ENCODE peak calls at places on chromosome 15, in five cellular contexts. D is esophagus muscularis mucosa, C is suprapubic skin, S is K562, P is upper lobe of left lung. J is an unnamed sample. For H3K4me1, the result is how much of the 10 kb centered on the place peaks cover.

GRCh38 chr15:27574541-27575054 is 524.5 kb downstream of the OCA2 start:
- DNase-seq in D (peak), C (no peak), S (no peak), P (peak), J (no peak)

GRCh38 chr15:76667943-76668715 is 237.0 kb downstream of the SCAPER start:
- DNase-seq in D (no peak), C (no peak), S (no peak), P (no peak), J (no peak)

GRCh38 chr15:78570710-78571109 is 5.4 kb downstream of the CHRNA5 start:
- DNase-seq in D (no peak), C (no peak), S (no peak), P (no peak), J (no peak)

GRCh38 chr15:100113351-100114075 is 228.3 kb downstream of the ADAMTS17 start:
- DNase-seq in D (no peak), C (no peak), S (no peak), P (no peak), J (no peak)

GRCh38 chr15:42373274-42373673 is 14.0 kb downstream of the CAPN3 start:
- DNase-seq in D (no peak), C (no peak), S (no peak), P (no peak), J (no peak)

GRCh38 chr15:38440353-38441129 is 13.4 kb upstream of the FAM98B start:
- DNase-seq in D (no peak), C (peak), S (peak), P (peak), J (no peak)

GRCh38 chr15:64634020-64634419 is 141.4 kb downstream of the RBPMS2 start:
- DNase-seq in D (no peak), C (no peak), S (peak), P (no peak), J (no peak)

GRCh38 chr15:30953731-30954378 is 37.6 kb downstream of the MTMR10 start:
- DNase-seq in D (no peak), C (no peak), S (peak), P (peak), J (no peak)

GRCh38 chr15:26628071-26628470 is 144.8 kb downstream of the GABRB3 start:
- DNase-seq in D (no peak), C (no peak), S (peak), P (no peak), J (no peak)

GRCh38 chr15:38696120-38696727 is 131.6 kb upstream of the RASGRP1 start:
- DNase-seq in D (no peak), C (peak), S (peak), P (no peak), J (no peak)

GRCh38 chr15:88742161-88742560 is 61.1 kb upstream of the ACAN start:
- DNase-seq in D (peak), C (no peak), S (no peak), P (no peak), J (peak)

GRCh38 chr15:75869446-75869845 is 26.2 kb downstream of the UBE2Q2 start:
- DNase-seq in D (no peak), C (no peak), S (no peak), P (no peak), J (no peak)

GRCh38 chr15:51128701-51129100 is 34.0 kb upstream of the TNFAIP8L3 start:
- DNase-seq in D (no peak), C (no peak), S (no peak), P (no peak), J (no peak)

GRCh38 chr15:97791824-97792792 is 168.4 kb upstream of the ARRDC4 start:
- DNase-seq in D (no peak), C (no peak), S (no peak), P (no peak), J (no peak)

GRCh38 chr15:70687432-70687831 is 75.9 kb downstream of the UACA start:
- DNase-seq in D (no peak), C (no peak), S (no peak), P (no peak), J (no peak)

GRCh38 chr15:62307551-62307950 is 142.5 kb upstream of the C2CD4B start:
- DNase-seq in D (no peak), C (no peak), S (no peak), P (no peak), J (no peak)

GRCh38 chr15:85691350-85692240 is 103.1 kb downstream of the KLHL25 start:
- DNase-seq in D (no peak), C (no peak), S (no peak), P (no peak), J (no peak)

GRCh38 chr15:85168642-85169173 is 187.1 kb downstream of the PDE8A start:
- DNase-seq in D (no peak), C (no peak), S (peak), P (peak), J (no peak)

GRCh38 chr15:85125056-85125661 is 143.5 kb downstream of the PDE8A start:
- DNase-seq in D (no peak), C (no peak), S (no peak), P (no peak), J (no peak)

GRCh38 chr15:41908681-41909461 is 15.0 kb upstream of the SPTBN5 start:
- DNase-seq in D (no peak), C (no peak), S (no peak), P (peak), J (no peak)

GRCh38 chr15:33565099-33565498 is 254.3 kb downstream of the RYR3 start:
- DNase-seq in D (no peak), C (no peak), S (no peak), P (no peak), J (no peak)

GRCh38 chr15:96122077-96123027 is 208.1 kb upstream of the NR2F2 start:
- DNase-seq in D (peak), C (no peak), S (no peak), P (no peak), J (no peak)

GRCh38 chr15:68650901-68651709 is 72.3 kb downstream of the CORO2B start:
- DNase-seq in D (no peak), C (peak), S (peak), P (peak), J (peak)

GRCh38 chr15:76903251-76903681 is 1.9 kb downstream of the SCAPER start:
- DNase-seq in D (no peak), C (no peak), S (peak), P (no peak), J (no peak)

GRCh38 chr15:76150508-76150907 is 90.7 kb downstream of the TMEM266 start:
- DNase-seq in D (no peak), C (no peak), S (no peak), P (peak), J (no peak)

GRCh38 chr15:35522061-35522460 is 23.9 kb downstream of the DPH6 start:
- DNase-seq in D (no peak), C (no peak), S (no peak), P (no peak), J (no peak)

GRCh38 chr15:82570721-82571519 is 30.7 kb upstream of the RPS17 start:
- DNase-seq in D (no peak), C (no peak), S (no peak), P (no peak), J (peak)

GRCh38 chr15:92803852-92804609 is 96.1 kb upstream of the CHD2 start:
- DNase-seq in D (peak), C (peak), S (peak), P (no peak), J (no peak)
- TF ChIP-seq POLR2A in D (no peak), C (no peak), S (peak), P (no peak), J (peak)

DNA sequence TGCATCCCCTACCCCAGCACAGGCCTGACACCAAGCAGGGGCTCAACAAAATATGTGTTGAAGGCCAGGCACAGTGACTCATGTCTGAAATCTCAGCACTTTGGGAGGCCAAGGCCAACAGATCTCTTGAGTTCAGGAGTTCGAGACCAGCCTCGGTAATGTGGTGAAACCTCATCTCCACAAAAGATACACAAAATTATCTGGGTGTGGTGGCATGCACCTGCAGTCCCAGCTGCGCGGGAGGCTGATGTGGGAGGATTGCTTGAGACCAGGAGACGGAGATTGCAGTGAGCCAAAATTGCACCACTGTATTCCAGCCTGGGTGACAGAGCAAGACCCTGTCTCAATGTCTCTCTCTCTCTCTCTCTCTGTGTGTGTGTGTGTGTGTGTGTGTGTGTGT is 30.7 kb upstream of the CYP11A1 start:
- DNase-seq in D (no peak), C (no peak), S (no peak), P (no peak), J (no peak)
- H3K4me1 ChIP-seq in D (under half), C (under half), S (half or more), P (under half), J (under half)

DNA sequence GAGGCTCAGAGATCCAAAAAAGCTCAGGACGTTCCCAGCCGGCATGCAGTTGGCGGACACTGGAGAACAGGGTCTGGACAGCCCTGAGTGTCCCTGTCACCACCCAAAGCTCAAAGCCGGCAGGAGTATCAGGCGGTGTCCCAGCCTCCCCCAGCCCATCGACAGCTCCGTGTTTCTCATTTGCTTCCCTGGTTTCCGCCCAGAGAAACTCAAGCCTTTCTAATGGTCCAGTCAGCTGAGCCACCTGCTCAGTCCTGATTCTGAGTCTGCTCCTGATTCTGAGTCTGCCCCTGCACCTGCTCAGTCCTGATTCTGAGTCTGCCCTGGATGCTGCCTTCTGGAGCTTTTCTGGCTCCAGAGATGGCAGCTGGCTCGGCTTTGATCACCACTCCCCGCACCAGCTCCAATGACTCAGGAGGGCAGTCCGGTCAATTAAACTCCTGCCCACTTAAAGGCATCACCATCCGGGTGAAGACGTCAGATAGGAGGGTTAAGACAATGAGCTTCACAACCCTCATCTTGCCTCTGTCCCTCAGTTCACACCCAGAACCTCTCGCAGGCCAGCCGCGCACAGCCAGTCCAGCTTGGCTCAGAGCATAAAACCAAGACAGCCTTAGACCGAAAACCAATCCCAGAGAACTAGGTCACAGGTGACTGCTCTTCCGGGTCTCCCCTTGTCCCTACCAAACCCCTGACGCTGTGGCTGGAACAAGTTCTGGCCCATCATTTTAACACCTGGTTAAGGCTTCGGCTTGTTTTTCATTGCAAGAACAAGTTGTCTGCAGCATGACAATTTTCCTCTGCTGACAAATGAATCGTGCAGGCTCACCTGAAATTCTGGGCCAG is 6.8 kb downstream of the PCSK6 start:
- DNase-seq in D (no peak), C (no peak), S (no peak), P (no peak), J (no peak)
- TF ChIP-seq POLR2A in D (no peak), C (no peak), S (no peak), P (no peak), J (no peak)

GRCh38 chr15:60583194-60583593 is 104.3 kb upstream of the ICE2 start:
- DNase-seq in D (no peak), C (no peak), S (no peak), P (no peak), J (no peak)
- H3K4me1 ChIP-seq in D (under half), C (half or more), S (under half), P (under half), J (half or more)

DNA sequence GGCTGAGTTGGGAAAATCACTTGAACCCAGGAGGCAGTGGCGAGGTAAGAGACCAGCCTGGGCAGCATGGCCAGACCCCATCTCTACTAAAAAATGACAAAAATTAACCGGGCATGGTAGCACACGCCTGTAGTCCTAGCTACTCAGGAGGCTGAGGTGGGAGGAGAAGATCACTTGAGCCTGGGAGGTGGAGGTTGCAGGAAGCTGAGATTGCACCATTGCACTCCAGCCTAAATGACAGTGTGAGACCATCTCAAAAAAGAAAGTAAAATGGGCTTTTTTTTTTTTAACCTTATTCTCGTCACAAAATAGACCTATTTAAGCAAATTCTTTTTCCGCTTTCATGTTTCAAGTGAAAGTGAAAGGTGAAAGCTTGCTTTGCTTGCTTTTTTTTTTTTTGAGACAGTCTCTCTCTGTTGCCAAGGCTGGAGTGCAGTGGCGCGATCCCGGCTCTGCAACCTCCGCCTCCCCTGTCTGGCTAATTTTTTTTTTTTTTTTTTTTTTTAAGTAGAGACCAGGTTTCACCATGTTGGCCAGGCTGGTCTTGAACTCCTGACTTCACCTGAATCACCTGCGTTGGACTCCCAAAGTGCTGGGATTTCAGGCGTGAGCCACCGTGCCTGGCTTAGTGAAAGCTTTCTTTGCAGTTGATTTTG is 3.6 kb downstream of the PDIA3 start:
- DNase-seq in D (no peak), C (no peak), S (no peak), P (no peak), J (no peak)
- TF ChIP-seq POLR2A in D (no peak), C (no peak), S (no peak), P (no peak), J (no peak)

GRCh38 chr15:40087095-40087805 is 21.4 kb downstream of the BMF start:
- DNase-seq in D (no peak), C (no peak), S (no peak), P (no peak), J (no peak)
- H3K4me1 ChIP-seq in D (under half), C (under half), S (under half), P (under half), J (half or more)

GRCh38 chr15:80182611-80183210 is 29.9 kb downstream of the FAH start:
- DNase-seq in D (no peak), C (no peak), S (no peak), P (no peak), J (no peak)
- TF ChIP-seq POLR2A in D (no peak), C (no peak), S (no peak), P (no peak), J (no peak)

GRCh38 chr15:67167131-67167530 is 87.3 kb downstream of the AAGAB start:
- DNase-seq in D (no peak), C (no peak), S (no peak), P (no peak), J (no peak)
- H3K4me1 ChIP-seq in D (under half), C (under half), S (under half), P (under half), J (half or more)

J was measured in vagina.